ENCODE peak calls at places on chromosomes 1 and 21, in five cellular contexts. Z is fibroblast of lung, H is neuronal stem cell, S is body of pancreas, V is cardiac muscle cell. M is an unnamed sample.

GRCh38 chr1:155978325-155978972 is at the start of gene ARHGEF2:
- DNase-seq in Z (peak), H (peak), S (peak), V (peak), M (peak)

GRCh38 chr1:76832521-76832920 is 34.8 kb upstream of the ST6GALNAC5 start:
- DNase-seq in Z (peak), H (no peak), S (no peak), V (no peak), M (no peak)

GRCh38 chr1:229127301-229127700 is 143.6 kb upstream of the RAB4A start:
- DNase-seq in Z (peak), H (no peak), S (no peak), V (no peak), M (no peak)

GRCh38 chr21:38823737-38824123 is 18.0 kb downstream of the ETS2 start:
- DNase-seq in Z (no peak), H (no peak), S (no peak), V (no peak), M (no peak)

GRCh38 chr1:119631433-119632102 is 16.5 kb downstream of the ZNF697 start:
- DNase-seq in Z (peak), H (no peak), S (peak), V (peak), M (peak)

GRCh38 chr1:204854286-204854685 is 16.4 kb upstream of the NFASC start:
- DNase-seq in Z (no peak), H (no peak), S (no peak), V (no peak), M (no peak)

GRCh38 chr21:36134820-36135390 is at the start of gene CBR3:
- DNase-seq in Z (peak), H (no peak), S (peak), V (no peak), M (peak)

GRCh38 chr1:14775434-14775833 is 176.9 kb downstream of the KAZN start:
- DNase-seq in Z (no peak), H (no peak), S (no peak), V (no peak), M (no peak)

GRCh38 chr1:212228591-212229119 is 56.6 kb upstream of the PPP2R5A start:
- DNase-seq in Z (no peak), H (no peak), S (peak), V (no peak), M (no peak)

GRCh38 chr1:205077158-205077933 is 6.9 kb downstream of the TMEM81 start:
- DNase-seq in Z (peak), H (no peak), S (no peak), V (no peak), M (no peak)

GRCh38 chr1:75668813-75669212 is 55.7 kb upstream of the ACADM start:
- DNase-seq in Z (no peak), H (no peak), S (no peak), V (no peak), M (no peak)

DNA sequence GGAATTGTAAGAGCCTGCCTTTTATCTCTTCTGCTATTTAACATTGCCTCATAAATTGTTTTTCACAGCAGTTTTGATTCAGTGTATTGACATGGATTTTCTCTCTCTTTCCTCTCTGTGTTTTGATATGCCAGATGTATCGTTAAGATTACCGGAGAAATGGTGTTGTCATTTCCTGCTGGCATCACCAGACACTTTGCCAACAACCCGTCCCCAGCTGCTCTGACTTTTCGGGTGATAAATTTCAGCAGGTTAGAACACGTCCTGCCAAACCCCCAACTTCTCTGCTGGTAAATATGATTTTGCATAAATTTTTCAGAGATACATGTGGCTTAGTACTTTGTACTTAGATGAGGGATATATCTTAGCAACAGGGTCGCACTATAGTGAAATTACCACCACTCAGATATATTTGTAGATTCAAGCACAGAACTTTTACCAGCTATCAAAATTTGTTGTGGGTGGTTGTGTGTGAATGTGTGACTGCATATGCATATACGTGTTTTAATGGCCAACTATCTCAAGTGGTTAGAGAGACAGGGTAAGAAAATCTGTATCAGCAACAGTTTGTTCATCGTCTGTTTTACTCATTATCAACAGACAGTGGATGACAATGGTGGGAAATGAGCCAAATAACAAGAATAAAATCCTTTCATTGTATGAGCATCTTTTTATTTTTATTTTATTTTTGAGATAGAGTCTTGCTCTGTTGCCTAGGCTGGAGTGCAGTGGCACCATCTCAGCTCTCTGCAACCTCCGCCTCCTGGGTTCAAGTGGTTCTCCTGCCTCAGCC is 22.9 kb upstream of the DYNLT5 start:
- DNase-seq in Z (no peak), H (no peak), S (no peak), V (no peak), M (no peak)
- H3K27ac ChIP-seq in Z (no peak), H (no peak), S (no peak), V (no peak), M (peak)

GRCh38 chr1:168116327-168116799 is 20.4 kb downstream of the GPR161 start:
- DNase-seq in Z (no peak), H (no peak), S (peak), V (no peak), M (no peak)

GRCh38 chr1:168110896-168111545 is 25.7 kb downstream of the GPR161 start:
- DNase-seq in Z (no peak), H (peak), S (no peak), V (no peak), M (no peak)

GRCh38 chr1:168114845-168115244 is 21.9 kb downstream of the GPR161 start:
- DNase-seq in Z (no peak), H (no peak), S (peak), V (no peak), M (no peak)

DNA sequence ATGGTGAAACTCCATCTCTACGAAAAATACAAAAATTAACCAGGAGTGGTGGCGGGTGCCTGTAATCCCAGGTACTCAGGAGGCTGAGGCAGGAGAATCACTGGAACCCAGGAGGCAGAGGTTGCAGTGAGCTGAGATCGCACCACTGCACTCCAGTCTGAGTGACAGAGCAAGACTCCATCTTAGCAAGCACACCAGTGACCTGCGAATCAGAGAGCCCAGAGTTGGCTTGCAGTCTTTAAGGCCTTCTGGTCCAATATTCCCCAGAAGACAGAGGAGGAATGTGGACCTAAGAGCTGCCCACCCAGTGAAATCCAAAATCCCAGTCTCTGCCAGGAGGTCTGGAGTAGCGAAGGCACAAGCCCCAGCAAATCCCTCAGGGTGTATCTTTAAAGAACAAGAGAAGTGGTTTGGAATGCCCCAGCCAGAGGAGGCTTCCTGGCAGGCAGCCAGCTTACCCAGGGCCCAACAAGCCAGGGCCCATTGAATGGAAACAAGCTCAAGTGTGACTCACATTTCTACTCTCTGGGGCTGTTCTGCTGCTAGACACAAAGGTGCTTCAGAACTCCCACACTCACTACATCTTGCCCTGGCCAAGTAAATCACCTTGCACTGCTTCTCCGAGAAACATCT is 23.9 kb downstream of the GPR161 start:
- DNase-seq in Z (peak), H (no peak), S (peak), V (peak), M (no peak)
- H3K27ac ChIP-seq in Z (no peak), H (no peak), S (no peak), V (peak), M (no peak)

GRCh38 chr1:39539252-39539790 is 37.3 kb downstream of the PABPC4 start:
- DNase-seq in Z (peak), H (peak), S (peak), V (peak), M (peak)
- H3K27ac ChIP-seq in Z (no peak), H (no peak), S (no peak), V (no peak), M (peak)

GRCh38 chr1:214281902-214282695 is 1.1 kb downstream of the SMYD2 start:
- DNase-seq in Z (peak), H (no peak), S (peak), V (peak), M (no peak)

GRCh38 chr1:214282696-214283225 is 1.8 kb downstream of the SMYD2 start:
- DNase-seq in Z (no peak), H (no peak), S (no peak), V (no peak), M (no peak)

GRCh38 chr1:214287884-214288283 is 6.9 kb downstream of the SMYD2 start:
- DNase-seq in Z (no peak), H (no peak), S (no peak), V (no peak), M (no peak)

GRCh38 chr1:214289574-214290272 is 8.8 kb downstream of the SMYD2 start:
- DNase-seq in Z (no peak), H (no peak), S (no peak), V (no peak), M (no peak)

DNA sequence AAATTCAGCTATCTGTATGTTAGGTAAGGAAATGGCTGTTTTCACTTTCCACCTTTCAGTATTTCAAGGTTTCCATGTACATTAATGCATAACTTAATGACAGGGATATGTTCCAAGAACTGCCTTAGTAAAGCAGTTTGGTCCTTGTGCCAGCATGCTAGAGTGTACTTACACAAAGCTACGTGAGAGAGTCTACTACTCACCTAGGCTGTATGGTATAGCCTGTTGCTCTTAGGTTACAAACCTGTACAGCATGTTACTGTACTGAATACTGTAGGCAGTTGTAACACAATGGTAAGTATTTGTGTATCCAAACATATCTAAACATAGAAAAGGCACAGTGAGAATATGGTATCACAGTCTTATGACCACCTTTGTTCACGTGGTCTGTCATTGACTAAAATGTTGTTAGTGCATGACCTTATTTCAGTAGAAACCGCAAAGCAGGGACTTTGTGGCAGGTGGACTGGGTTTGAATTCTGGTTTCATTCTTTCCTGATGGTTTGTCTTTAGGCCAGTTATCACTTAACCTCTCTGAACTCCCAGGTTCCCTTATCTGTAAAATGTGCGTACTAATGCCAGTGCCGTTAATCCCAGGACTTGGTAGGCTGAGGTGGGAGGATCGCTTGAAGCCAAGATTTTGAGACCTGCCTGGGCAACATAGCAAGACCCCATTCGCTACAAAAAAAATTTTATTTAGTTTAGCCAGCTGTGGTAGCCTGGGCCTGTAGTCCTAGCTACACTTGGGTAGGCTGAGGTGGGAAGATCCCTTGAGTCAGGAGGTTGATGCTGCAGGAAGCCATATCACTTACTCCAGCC is 4.9 kb downstream of the SMYD2 start:
- DNase-seq in Z (no peak), H (no peak), S (no peak), V (no peak), M (no peak)
- H3K27ac ChIP-seq in Z (no peak), H (no peak), S (no peak), V (no peak), M (no peak)

DNA sequence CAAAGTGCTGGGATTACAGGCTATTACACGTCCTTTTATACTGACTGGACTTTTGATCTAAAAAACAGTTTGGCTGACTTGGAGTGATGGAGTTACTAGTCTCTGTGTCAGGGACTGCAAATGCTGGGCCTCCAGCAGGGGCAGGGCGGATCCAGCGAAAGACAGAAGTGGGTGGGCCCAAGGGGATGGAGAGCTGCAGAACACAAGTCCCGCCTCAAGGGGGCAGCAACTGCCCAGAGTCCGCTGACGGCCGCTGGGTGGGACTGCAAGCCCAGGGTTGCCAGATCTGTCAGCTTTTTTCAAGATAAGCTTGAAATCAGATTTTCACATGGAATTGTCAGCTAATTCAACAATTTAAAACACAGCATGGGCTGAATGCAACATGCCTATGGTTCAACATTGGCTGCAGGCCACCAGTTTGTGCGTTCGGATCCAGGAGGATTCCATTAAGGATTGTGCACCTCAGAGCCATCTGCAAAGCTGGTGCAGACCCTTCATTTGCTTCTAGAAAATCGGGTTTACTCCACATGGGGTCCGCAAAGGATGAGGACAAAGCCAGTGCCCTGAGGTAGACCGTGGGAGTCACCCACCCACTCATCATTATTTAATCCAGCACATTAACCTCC is 10.7 kb downstream of the STMN1 start:
- DNase-seq in Z (peak), H (peak), S (peak), V (peak), M (peak)
- H3K27ac ChIP-seq in Z (no peak), H (no peak), S (no peak), V (no peak), M (no peak)

DNA sequence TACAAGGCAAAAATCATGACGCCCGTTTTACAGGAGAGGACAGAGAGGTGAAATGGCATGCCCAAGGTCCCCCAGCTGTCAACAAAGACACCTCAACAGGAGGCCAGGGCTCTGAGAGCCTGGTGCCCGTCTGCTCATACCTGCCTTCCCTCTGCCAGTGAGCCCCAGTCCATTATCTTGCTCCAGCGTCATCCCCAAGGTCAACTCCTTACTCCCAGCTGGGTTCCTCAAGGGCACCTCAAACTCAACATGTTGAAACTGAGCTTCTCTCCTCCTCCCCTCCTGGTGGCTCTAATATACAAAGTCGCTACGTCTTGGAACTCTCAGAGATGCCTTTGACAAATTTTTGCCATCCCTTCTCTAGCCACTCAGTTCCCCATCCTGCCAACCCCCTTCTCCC is 3.2 kb downstream of the PBXIP1 start:
- DNase-seq in Z (no peak), H (no peak), S (no peak), V (no peak), M (no peak)
- H3K27ac ChIP-seq in Z (no peak), H (no peak), S (no peak), V (peak), M (peak)

GRCh38 chr1:234536756-234537155 is 57.8 kb upstream of the TARBP1 start:
- DNase-seq in Z (no peak), H (no peak), S (no peak), V (no peak), M (no peak)

GRCh38 chr1:234538062-234538731 is 59.2 kb upstream of the TARBP1 start:
- DNase-seq in Z (no peak), H (no peak), S (peak), V (no peak), M (no peak)

GRCh38 chr1:234538930-234539649 is 60.1 kb upstream of the TARBP1 start:
- DNase-seq in Z (no peak), H (no peak), S (no peak), V (peak), M (peak)

GRCh38 chr1:234535763-234536515 is 57.0 kb upstream of the TARBP1 start:
- DNase-seq in Z (peak), H (peak), S (peak), V (no peak), M (peak)

DNA sequence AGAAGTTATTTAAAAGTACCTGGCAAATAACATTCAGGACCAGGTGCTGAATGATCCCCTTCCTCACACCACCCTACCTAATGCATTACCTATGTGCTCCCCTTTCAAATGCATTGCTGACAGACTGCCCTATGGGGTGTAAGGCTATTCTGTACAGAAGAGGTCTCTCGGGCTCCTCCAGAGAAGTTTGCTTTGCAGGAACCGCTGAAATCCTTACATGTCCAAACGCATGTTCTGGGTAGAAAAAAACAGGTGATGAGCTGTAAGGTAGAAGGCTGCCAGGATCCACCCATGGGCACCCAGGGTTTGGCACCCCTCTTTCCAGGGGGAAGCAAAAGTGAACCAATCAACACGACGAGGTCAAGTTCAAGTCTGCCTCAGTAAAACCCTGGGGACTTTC is 58.3 kb upstream of the TARBP1 start:
- DNase-seq in Z (no peak), H (no peak), S (no peak), V (no peak), M (no peak)
- H3K27ac ChIP-seq in Z (no peak), H (no peak), S (peak), V (peak), M (peak)

GRCh38 chr1:111619635-111620411 is at the start of gene RAP1A:
- DNase-seq in Z (peak), H (peak), S (peak), V (peak), M (peak)

GRCh38 chr1:111622166-111622565 is 2.6 kb downstream of the RAP1A start:
- DNase-seq in Z (no peak), H (no peak), S (no peak), V (no peak), M (no peak)

GRCh38 chr1:111618953-111619634 is 495 bp upstream of the RAP1A start:
- DNase-seq in Z (no peak), H (no peak), S (no peak), V (no peak), M (no peak)

GRCh38 chr1:111620412-111620971 is 903 bp downstream of the RAP1A start:
- DNase-seq in Z (no peak), H (no peak), S (no peak), V (no peak), M (no peak)

DNA sequence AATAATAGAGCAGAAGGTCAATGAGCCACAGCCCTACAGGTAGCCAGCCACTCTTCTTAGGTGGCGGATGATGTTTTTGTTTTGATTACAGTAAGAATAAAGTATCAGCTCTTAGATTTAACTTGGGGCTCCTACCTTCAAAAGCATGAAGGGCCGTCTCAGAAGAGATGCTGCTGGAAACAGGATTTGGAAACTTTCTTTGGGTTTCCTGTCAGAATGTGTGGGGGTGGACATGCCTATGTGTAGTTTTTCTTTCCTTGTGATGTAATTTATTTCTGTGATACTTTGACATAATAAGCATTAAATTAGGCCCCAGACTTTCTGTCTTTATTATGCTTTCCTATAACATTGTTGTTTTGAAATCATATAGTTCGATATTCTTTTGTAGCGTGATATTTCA is 1.5 kb downstream of the RAP1A start:
- DNase-seq in Z (peak), H (no peak), S (no peak), V (no peak), M (no peak)
- H3K27ac ChIP-seq in Z (peak), H (no peak), S (peak), V (peak), M (peak)

DNA sequence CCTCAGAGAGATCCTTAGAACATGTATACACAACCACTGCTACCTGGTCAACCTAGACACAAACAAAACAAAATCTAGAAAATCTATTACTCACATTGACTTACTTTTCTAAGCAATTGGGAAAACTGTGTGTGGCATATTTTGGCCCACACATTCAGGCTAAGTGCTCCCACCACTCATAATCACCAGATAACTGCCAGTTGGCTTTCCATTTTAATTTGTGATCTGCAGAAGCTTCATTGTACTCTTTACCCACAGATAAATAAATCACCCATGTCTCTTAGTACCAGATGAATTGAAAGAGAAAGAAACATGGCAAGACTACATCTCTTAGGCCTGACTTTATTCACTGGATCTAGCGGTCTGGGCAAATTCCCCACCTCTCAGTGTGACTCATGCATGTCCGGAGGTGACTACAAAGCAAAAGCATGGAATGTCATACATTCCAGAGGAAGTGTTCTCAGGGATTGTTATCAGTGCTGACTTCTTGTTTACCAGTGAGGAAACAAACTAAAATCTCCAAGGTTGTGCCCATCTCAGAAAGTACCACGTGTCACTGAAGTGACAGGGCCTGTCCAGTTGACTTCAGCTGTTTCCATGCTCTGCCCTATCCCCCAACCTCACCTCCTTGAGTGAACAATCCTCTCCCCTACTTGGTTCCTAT is 52.4 kb upstream of the BCL10 start:
- DNase-seq in Z (peak), H (peak), S (peak), V (no peak), M (no peak)
- H3K27ac ChIP-seq in Z (peak), H (no peak), S (no peak), V (no peak), M (peak)

M was measured in gastrocnemius medialis.